ENCODE peak calls at places on chromosome 17, in seven cellular contexts. X is fibroblast of the aortic adventitia, C is brain microvascular endothelial cell, D is left lung, K is Caco-2, W is cardiac muscle cell, V is fibroblast of lung. U is an unnamed sample.

GRCh38 chr17:77320501-77321256 is 179.9 kb downstream of the SEC14L1 start:
- DNase-seq in X (peak; percentile 58), C (no peak), D (peak; percentile 39), K (peak; percentile 28), W (peak; percentile 42), V (no peak), U (peak; percentile 70)

GRCh38 chr17:51423421-51424160 is 163.2 kb downstream of the UTP18 start:
- DNase-seq in X (no peak), C (no peak), D (no peak), K (no peak), W (no peak), V (no peak), U (no peak)

GRCh38 chr17:49715717-49716279 is 8.0 kb upstream of the SLC35B1 start:
- DNase-seq in X (no peak), C (no peak), D (no peak), K (no peak), W (no peak), V (no peak), U (no peak)

GRCh38 chr17:27456681-27457404 is 595 bp downstream of the KSR1 start:
- DNase-seq in X (no peak), C (no peak), D (no peak), K (no peak), W (no peak), V (no peak), U (no peak)

GRCh38 chr17:74599531-74599939 is 7.5 kb upstream of the CD300LD start:
- DNase-seq in X (no peak), C (no peak), D (no peak), K (no peak), W (no peak), V (no peak), U (no peak)

GRCh38 chr17:45677770-45678169 is 106.3 kb upstream of the CRHR1 start:
- DNase-seq in X (no peak), C (no peak), D (no peak), K (no peak), W (no peak), V (peak; percentile 4), U (no peak)

GRCh38 chr17:77180503-77181330 is 39.9 kb downstream of the SEC14L1 start:
- DNase-seq in X (no peak), C (peak; percentile 7), D (no peak), K (no peak), W (no peak), V (no peak), U (no peak)

GRCh38 chr17:64016974-64017373 is 3.5 kb downstream of the ICAM2 start:
- DNase-seq in X (no peak), C (no peak), D (no peak), K (no peak), W (no peak), V (no peak), U (no peak)

GRCh38 chr17:20983359-20983637 is 59.5 kb downstream of the USP22 start:
- DNase-seq in X (no peak), C (no peak), D (no peak), K (no peak), W (no peak), V (no peak), U (no peak)

GRCh38 chr17:16880843-16881230 is 91.1 kb downstream of the TNFRSF13B start:
- DNase-seq in X (no peak), C (no peak), D (no peak), K (no peak), W (no peak), V (no peak), U (no peak)

GRCh38 chr17:20159406-20160075 is 150.4 kb downstream of the SPECC1 start:
- DNase-seq in X (no peak), C (no peak), D (no peak), K (no peak), W (peak; percentile 42), V (peak; percentile 9), U (peak; percentile 25)

DNA sequence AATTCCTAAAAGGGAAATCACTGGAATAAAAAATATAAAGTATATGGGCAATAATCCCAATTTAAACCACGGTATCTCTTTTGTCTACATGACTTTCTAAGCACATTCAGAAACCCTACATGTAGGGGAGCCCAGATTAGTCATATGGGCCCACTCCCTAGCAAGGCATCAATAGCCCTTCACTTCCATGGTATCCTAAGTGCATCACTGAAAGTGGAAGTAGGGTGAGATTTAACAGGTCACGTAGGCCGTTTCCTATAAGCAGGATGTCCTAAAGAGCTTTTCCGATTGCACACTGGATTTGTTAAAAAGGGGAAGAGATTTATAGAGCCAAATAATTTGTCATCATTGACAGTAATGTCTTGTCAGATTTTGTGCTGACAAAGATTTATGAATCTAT is 39.0 kb downstream of the CA4 start:
- DNase-seq in X (no peak), C (no peak), D (no peak), K (no peak), W (no peak), V (no peak), U (no peak)
- H3K4me3 ChIP-seq in X (no peak overlapping the region), C (no peak overlapping the region), D (no peak overlapping the region), K (no peak overlapping the region), W (no peak overlapping the region), V (no peak overlapping the region), U (no peak overlapping the region)

GRCh38 chr17:68427575-68427974 is 29.7 kb downstream of the WIPI1 start:
- DNase-seq in X (no peak), C (no peak), D (no peak), K (no peak), W (no peak), V (no peak), U (no peak)

GRCh38 chr17:68428498-68429172 is 28.7 kb downstream of the WIPI1 start:
- DNase-seq in X (no peak), C (no peak), D (no peak), K (no peak), W (no peak), V (no peak), U (no peak)

GRCh38 chr17:68431661-68432071 is 25.6 kb downstream of the WIPI1 start:
- DNase-seq in X (no peak), C (peak; percentile 35), D (no peak), K (no peak), W (peak; percentile 52), V (peak; percentile 6), U (no peak)

GRCh38 chr17:68431045-68431608 is 26.2 kb downstream of the WIPI1 start:
- DNase-seq in X (no peak), C (no peak), D (no peak), K (no peak), W (no peak), V (no peak), U (no peak)

GRCh38 chr17:68429881-68430280 is 27.4 kb downstream of the WIPI1 start:
- DNase-seq in X (no peak), C (no peak), D (no peak), K (no peak), W (no peak), V (no peak), U (no peak)
- TF ChIP-seq CTCF in X (no peak), C (no peak), D (no peak), K (no peak), W (no peak), V (no peak), U (no peak)

GRCh38 chr17:10198509-10199249 is at the start of gene GAS7:
- DNase-seq in X (no peak), C (no peak), D (peak; percentile 66), K (no peak), W (peak; percentile 56), V (peak; percentile 8), U (no peak)
- H3K4me3 ChIP-seq in X (peak within 1 kb of the TSS; percentile 59), C (peak within 1 kb of the TSS; percentile 50), D (peak within 1 kb of the TSS; percentile 66), K (no peak within 1 kb of the TSS), W (peak within 1 kb of the TSS; percentile 80), V (peak within 1 kb of the TSS; percentile 48), U (peak within 1 kb of the TSS; percentile 70)

GRCh38 chr17:28720247-28720996 is 637 bp downstream of the RPL23A start:
- DNase-seq in X (no peak), C (no peak), D (no peak), K (no peak), W (no peak), V (no peak), U (no peak)
- TF ChIP-seq CTCF in X (no peak), C (peak; percentile 28), D (no peak), K (no peak), W (peak; percentile 12), V (no peak), U (no peak)

GRCh38 chr17:40539711-40540411 is 25.4 kb downstream of the CCR7 start:
- DNase-seq in X (no peak), C (no peak), D (no peak), K (no peak), W (no peak), V (no peak), U (no peak)
- H3K4me3 ChIP-seq in X (no peak overlapping the region), C (no peak overlapping the region), D (no peak overlapping the region), K (no peak overlapping the region), W (no peak overlapping the region), V (no peak overlapping the region), U (no peak overlapping the region)

DNA sequence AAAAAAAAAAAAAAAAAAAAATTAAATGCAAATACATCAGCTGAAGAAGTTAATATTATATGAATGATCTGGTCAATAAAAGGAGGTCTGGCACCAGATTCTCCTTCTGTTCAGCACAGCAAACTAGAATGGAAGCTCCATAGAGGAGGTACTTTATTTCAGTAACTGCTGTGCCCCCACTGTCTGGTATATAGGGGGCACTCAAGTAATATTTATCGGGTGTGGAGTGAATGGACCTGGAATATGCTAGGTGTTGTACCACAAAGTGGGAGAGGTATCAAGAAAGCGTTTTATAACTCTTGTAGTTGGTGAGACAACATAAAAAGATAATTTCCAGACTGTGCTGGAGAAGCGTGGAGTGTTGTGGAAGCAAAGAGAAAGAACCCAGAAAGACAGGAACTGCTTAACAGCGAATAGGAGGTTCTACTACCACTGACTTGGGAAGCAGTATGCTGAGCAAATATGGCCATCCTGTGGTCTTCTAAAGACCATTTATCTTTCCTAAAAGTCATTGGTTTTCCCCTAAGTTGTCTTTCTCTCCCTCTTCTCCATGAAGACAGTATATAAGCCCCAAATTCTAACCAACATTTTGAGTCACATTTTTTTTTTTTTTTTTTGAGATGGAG is 12.2 kb upstream of the PRKCA start:
- DNase-seq in X (no peak), C (no peak), D (no peak), K (no peak), W (no peak), V (no peak), U (no peak)
- TF ChIP-seq CTCF in X (peak; percentile 24), C (peak; percentile 46), D (no peak), K (no peak), W (peak; percentile 20), V (no peak), U (peak; percentile 12)